ENCODE peak calls at places on chromosome 19, in four cellular contexts. One of them, this sample, is unnamed.
A peak's percentile ranks its signal among the peaks of the same experiment; 100 is the strongest.

GRCh38 chr19:44574201-44574950 is 39.0 kb upstream of the IGSF23 start:
- DNase-seq in iris pigment epithelial cell: no peak
- DNase-seq in right lobe of liver: no peak
- DNase-seq in GOT3: no peak
- DNase-seq in this sample: no peak

GRCh38 chr19:1248454-1249297 is at the start of gene MIDN:
- DNase-seq in GOT3: peak; percentile 87
- DNase-seq in iris pigment epithelial cell: peak; percentile 93
- DNase-seq in right lobe of liver: peak; percentile 92
- DNase-seq in this sample: no peak

GRCh38 chr19:57633832-57634131 is 814 bp downstream of the ZNF211 start:
- DNase-seq in GOT3: no peak
- DNase-seq in right lobe of liver: no peak
- DNase-seq in iris pigment epithelial cell: no peak
- DNase-seq in this sample: no peak

GRCh38 chr19:18204394-18205179 is 745 bp upstream of the RAB3A start:
- DNase-seq in right lobe of liver: no peak
- DNase-seq in iris pigment epithelial cell: no peak
- DNase-seq in GOT3: no peak
- DNase-seq in this sample: no peak

GRCh38 chr19:42176649-42176989 is 40.9 kb downstream of the DEDD2 start:
- DNase-seq in right lobe of liver: no peak
- DNase-seq in iris pigment epithelial cell: no peak
- DNase-seq in GOT3: no peak
- DNase-seq in this sample: no peak

GRCh38 chr19:21947775-21948174 is 63.0 kb downstream of the ZNF208 start:
- DNase-seq in GOT3: no peak
- DNase-seq in right lobe of liver: no peak
- DNase-seq in iris pigment epithelial cell: peak; percentile 20
- DNase-seq in this sample: no peak

GRCh38 chr19:3465552-3465951 is 14.8 kb downstream of the SMIM24 start:
- DNase-seq in right lobe of liver: no peak
- DNase-seq in iris pigment epithelial cell: no peak
- DNase-seq in GOT3: no peak
- DNase-seq in this sample: no peak

GRCh38 chr19:55460670-55461258 is 678 bp downstream of the ISOC2 start:
- DNase-seq in iris pigment epithelial cell: peak; percentile 83
- DNase-seq in right lobe of liver: peak; percentile 91
- DNase-seq in GOT3: no peak
- DNase-seq in this sample: no peak

GRCh38 chr19:5037936-5038335 is 69.0 kb downstream of the KDM4B start:
- DNase-seq in iris pigment epithelial cell: no peak
- DNase-seq in right lobe of liver: no peak
- DNase-seq in GOT3: no peak
- DNase-seq in this sample: no peak

GRCh38 chr19:18220632-18221275 is 5.5 kb downstream of the PDE4C start:
- DNase-seq in right lobe of liver: no peak
- DNase-seq in iris pigment epithelial cell: no peak
- DNase-seq in GOT3: no peak
- DNase-seq in this sample: no peak

GRCh38 chr19:48466571-48467325 is 2.4 kb upstream of the CYTH2 start:
- DNase-seq in GOT3: no peak
- DNase-seq in right lobe of liver: peak; percentile 27
- DNase-seq in iris pigment epithelial cell: peak; percentile 63
- DNase-seq in this sample: no peak

GRCh38 chr19:6935069-6935468 is 47.7 kb downstream of the ADGRE1 start:
- DNase-seq in GOT3: no peak
- DNase-seq in iris pigment epithelial cell: no peak
- DNase-seq in right lobe of liver: no peak
- DNase-seq in this sample: no peak

GRCh38 chr19:5193192-5193591 is 147.4 kb downstream of the PTPRS start:
- DNase-seq in right lobe of liver: no peak
- DNase-seq in GOT3: no peak
- DNase-seq in iris pigment epithelial cell: no peak
- DNase-seq in this sample: no peak

GRCh38 chr19:48989701-48990291 is 3.3 kb downstream of the GYS1 start:
- DNase-seq in iris pigment epithelial cell: no peak
- DNase-seq in right lobe of liver: no peak
- DNase-seq in GOT3: no peak
- DNase-seq in this sample: no peak

GRCh38 chr19:54287456-54287855 is 6.5 kb upstream of the LILRB2 start:
- DNase-seq in right lobe of liver: no peak
- DNase-seq in GOT3: no peak
- DNase-seq in iris pigment epithelial cell: peak; percentile 9
- DNase-seq in this sample: no peak

GRCh38 chr19:19822148-19822429 is 539 bp upstream of the ZNF506 start:
- DNase-seq in right lobe of liver: no peak
- DNase-seq in GOT3: no peak
- DNase-seq in iris pigment epithelial cell: peak; percentile 8
- DNase-seq in this sample: no peak

GRCh38 chr19:50333235-50333736 is 4.1 kb upstream of the KCNC3 start:
- DNase-seq in iris pigment epithelial cell: peak; percentile 89
- DNase-seq in right lobe of liver: peak; percentile 94
- DNase-seq in GOT3: no peak
- DNase-seq in this sample: peak; percentile 72

GRCh38 chr19:15010497-15011255 is 31.0 kb upstream of the SLC1A6 start:
- DNase-seq in GOT3: no peak
- DNase-seq in right lobe of liver: no peak
- DNase-seq in iris pigment epithelial cell: peak; percentile 2
- DNase-seq in this sample: no peak

GRCh38 chr19:18431351-18432197 is 6.4 kb downstream of the ISYNA1 start:
- DNase-seq in iris pigment epithelial cell: no peak
- DNase-seq in right lobe of liver: no peak
- DNase-seq in GOT3: no peak
- DNase-seq in this sample: no peak

GRCh38 chr19:14434543-14435319 is 1.6 kb downstream of the PKN1 start:
- DNase-seq in iris pigment epithelial cell: peak; percentile 94
- DNase-seq in GOT3: no peak
- DNase-seq in right lobe of liver: peak; percentile 66
- DNase-seq in this sample: no peak

GRCh38 chr19:38023245-38023644 is 116.2 kb downstream of the SIPA1L3 start:
- DNase-seq in iris pigment epithelial cell: peak; percentile 62
- DNase-seq in GOT3: no peak
- DNase-seq in right lobe of liver: no peak
- DNase-seq in this sample: no peak

GRCh38 chr19:2627855-2628254 is 74.6 kb downstream of the GNG7 start:
- DNase-seq in right lobe of liver: no peak
- DNase-seq in GOT3: no peak
- DNase-seq in iris pigment epithelial cell: peak; percentile 48
- DNase-seq in this sample: no peak

GRCh38 chr19:31674503-31675186 is 325.4 kb upstream of the TSHZ3 start:
- DNase-seq in iris pigment epithelial cell: no peak
- DNase-seq in GOT3: no peak
- DNase-seq in right lobe of liver: no peak
- DNase-seq in this sample: no peak

GRCh38 chr19:7418575-7418974 is 69.8 kb downstream of the ARHGEF18 start:
- DNase-seq in GOT3: no peak
- DNase-seq in right lobe of liver: no peak
- DNase-seq in iris pigment epithelial cell: no peak
- DNase-seq in this sample: no peak

GRCh38 chr19:511101-511841 is 4.0 kb downstream of the TPGS1 start:
- DNase-seq in right lobe of liver: no peak
- DNase-seq in iris pigment epithelial cell: peak; percentile 50
- DNase-seq in GOT3: no peak
- DNase-seq in this sample: no peak

GRCh38 chr19:18388328-18389094 is 2.6 kb downstream of the GDF15 start:
- DNase-seq in right lobe of liver: peak; percentile 82
- DNase-seq in GOT3: no peak
- DNase-seq in iris pigment epithelial cell: no peak
- DNase-seq in this sample: no peak

GRCh38 chr19:58227964-58228583 is 640 bp upstream of the ZNF544 start:
- DNase-seq in iris pigment epithelial cell: peak; percentile 43
- DNase-seq in GOT3: no peak
- DNase-seq in right lobe of liver: no peak
- DNase-seq in this sample: no peak

GRCh38 chr19:36108684-36109083 is 2.3 kb upstream of the OVOL3 start:
- DNase-seq in right lobe of liver: no peak
- DNase-seq in GOT3: no peak
- DNase-seq in iris pigment epithelial cell: no peak
- DNase-seq in this sample: no peak

GRCh38 chr19:7076151-7076550 is 6.6 kb downstream of the ZNF557 start:
- DNase-seq in iris pigment epithelial cell: no peak
- DNase-seq in GOT3: no peak
- DNase-seq in right lobe of liver: no peak
- DNase-seq in this sample: no peak

GRCh38 chr19:13014101-13014920 is 19.0 kb downstream of the NFIX start:
- DNase-seq in GOT3: no peak
- DNase-seq in right lobe of liver: no peak
- DNase-seq in iris pigment epithelial cell: no peak
- DNase-seq in this sample: no peak

GRCh38 chr19:51098366-51099069 is 9.7 kb downstream of the CTU1 start:
- DNase-seq in GOT3: no peak
- DNase-seq in right lobe of liver: no peak
- DNase-seq in iris pigment epithelial cell: peak; percentile 45
- DNase-seq in this sample: no peak

This sample was measured in Panc1.